ENCODE peak calls at places on chromosome 18, in five cellular contexts. One of them, this sample, is unnamed.

GRCh38 chr18:44197837-44198236 is 482.9 kb upstream of the SETBP1 start:
- DNase-seq in GM12878: no peak
- DNase-seq in right lobe of liver: no peak
- DNase-seq in cardiac fibroblast: no peak
- DNase-seq in sigmoid colon: no peak
- DNase-seq in this sample: no peak

GRCh38 chr18:45517181-45517741 is 98.0 kb upstream of the SLC14A2 start:
- DNase-seq in GM12878: no peak
- DNase-seq in right lobe of liver: no peak
- DNase-seq in cardiac fibroblast: peak
- DNase-seq in sigmoid colon: peak
- DNase-seq in this sample: no peak

GRCh38 chr18:60865801-60866200 is 467.4 kb upstream of the CDH20 start:
- DNase-seq in GM12878: no peak
- DNase-seq in right lobe of liver: no peak
- DNase-seq in cardiac fibroblast: peak
- DNase-seq in sigmoid colon: no peak
- DNase-seq in this sample: peak

GRCh38 chr18:40687401-40687800 is 1267.6 kb upstream of the PIK3C3 start:
- DNase-seq in GM12878: no peak
- DNase-seq in right lobe of liver: no peak
- DNase-seq in cardiac fibroblast: peak
- DNase-seq in sigmoid colon: no peak
- DNase-seq in this sample: no peak

GRCh38 chr18:27713727-27714080 is 463.2 kb downstream of the CDH2 start:
- DNase-seq in GM12878: no peak
- DNase-seq in right lobe of liver: no peak
- DNase-seq in cardiac fibroblast: peak
- DNase-seq in sigmoid colon: no peak
- DNase-seq in this sample: peak

GRCh38 chr18:5294618-5295230 is 802 bp downstream of the ZBTB14 start:
- DNase-seq in GM12878: no peak
- DNase-seq in right lobe of liver: peak
- DNase-seq in cardiac fibroblast: peak
- DNase-seq in sigmoid colon: peak
- DNase-seq in this sample: peak

GRCh38 chr18:31652355-31652754 is 32.0 kb downstream of the B4GALT6 start:
- DNase-seq in GM12878: no peak
- DNase-seq in right lobe of liver: no peak
- DNase-seq in cardiac fibroblast: no peak
- DNase-seq in sigmoid colon: no peak
- DNase-seq in this sample: no peak

GRCh38 chr18:5890606-5891360 is 4.5 kb downstream of the TMEM200C start:
- DNase-seq in GM12878: no peak
- DNase-seq in right lobe of liver: peak
- DNase-seq in cardiac fibroblast: peak
- DNase-seq in sigmoid colon: no peak
- DNase-seq in this sample: peak

GRCh38 chr18:44654555-44654954 is 26.1 kb upstream of the SETBP1 start:
- DNase-seq in GM12878: no peak
- DNase-seq in right lobe of liver: no peak
- DNase-seq in cardiac fibroblast: peak
- DNase-seq in sigmoid colon: no peak
- DNase-seq in this sample: peak

GRCh38 chr18:57863706-57864105 is 60.6 kb upstream of the ATP8B1 start:
- DNase-seq in GM12878: no peak
- DNase-seq in right lobe of liver: no peak
- DNase-seq in cardiac fibroblast: no peak
- DNase-seq in sigmoid colon: no peak
- DNase-seq in this sample: peak

GRCh38 chr18:13446581-13447470 is 228.3 kb downstream of the LDLRAD4 start:
- DNase-seq in GM12878: no peak
- DNase-seq in right lobe of liver: no peak
- DNase-seq in cardiac fibroblast: no peak
- DNase-seq in sigmoid colon: no peak
- DNase-seq in this sample: no peak

GRCh38 chr18:51029378-51029693 is 677 bp upstream of the SMAD4 start:
- DNase-seq in GM12878: no peak
- DNase-seq in right lobe of liver: no peak
- DNase-seq in cardiac fibroblast: no peak
- DNase-seq in sigmoid colon: no peak
- DNase-seq in this sample: no peak

GRCh38 chr18:31197676-31198075 is 35.0 kb upstream of the DSC1 start:
- DNase-seq in GM12878: no peak
- DNase-seq in right lobe of liver: no peak
- DNase-seq in cardiac fibroblast: no peak
- DNase-seq in sigmoid colon: no peak
- DNase-seq in this sample: peak

GRCh38 chr18:36628435-36629094 is 200.2 kb downstream of the TPGS2 start:
- DNase-seq in GM12878: no peak
- DNase-seq in right lobe of liver: no peak
- DNase-seq in cardiac fibroblast: peak
- DNase-seq in sigmoid colon: no peak
- DNase-seq in this sample: peak

GRCh38 chr18:703660-704018 is 8.8 kb downstream of the ENOSF1 start:
- DNase-seq in GM12878: no peak
- DNase-seq in right lobe of liver: no peak
- DNase-seq in cardiac fibroblast: no peak
- DNase-seq in sigmoid colon: no peak
- DNase-seq in this sample: no peak

GRCh38 chr18:55096261-55097026 is 137.2 kb upstream of the CCDC68 start:
- DNase-seq in GM12878: no peak
- DNase-seq in right lobe of liver: no peak
- DNase-seq in cardiac fibroblast: peak
- DNase-seq in sigmoid colon: no peak
- DNase-seq in this sample: peak

GRCh38 chr18:74353169-74353775 is 37.6 kb downstream of the C18orf63 start:
- DNase-seq in GM12878: peak
- DNase-seq in right lobe of liver: no peak
- DNase-seq in cardiac fibroblast: peak
- DNase-seq in sigmoid colon: peak
- DNase-seq in this sample: peak

GRCh38 chr18:11859282-11859797 is 8.1 kb downstream of the CHMP1B start:
- DNase-seq in GM12878: no peak
- DNase-seq in right lobe of liver: no peak
- DNase-seq in cardiac fibroblast: no peak
- DNase-seq in sigmoid colon: no peak
- DNase-seq in this sample: no peak

GRCh38 chr18:41501848-41502247 is 453.2 kb upstream of the PIK3C3 start:
- DNase-seq in GM12878: no peak
- DNase-seq in right lobe of liver: no peak
- DNase-seq in cardiac fibroblast: no peak
- DNase-seq in sigmoid colon: no peak
- DNase-seq in this sample: peak

GRCh38 chr18:78995740-78996395 is 16.2 kb downstream of the SALL3 start:
- DNase-seq in GM12878: no peak
- DNase-seq in right lobe of liver: no peak
- DNase-seq in cardiac fibroblast: no peak
- DNase-seq in sigmoid colon: no peak
- DNase-seq in this sample: no peak

GRCh38 chr18:61765097-61765496 is 127.7 kb downstream of the RNF152 start:
- DNase-seq in GM12878: no peak
- DNase-seq in right lobe of liver: no peak
- DNase-seq in cardiac fibroblast: peak
- DNase-seq in sigmoid colon: no peak
- DNase-seq in this sample: peak

GRCh38 chr18:63785031-63785430 is 9.8 kb downstream of the SERPINB7 start:
- DNase-seq in GM12878: no peak
- DNase-seq in right lobe of liver: no peak
- DNase-seq in cardiac fibroblast: no peak
- DNase-seq in sigmoid colon: no peak
- DNase-seq in this sample: no peak

GRCh38 chr18:74251297-74252031 is 40.3 kb downstream of the CYB5A start:
- DNase-seq in GM12878: no peak
- DNase-seq in right lobe of liver: no peak
- DNase-seq in cardiac fibroblast: peak
- DNase-seq in sigmoid colon: no peak
- DNase-seq in this sample: peak

DNA sequence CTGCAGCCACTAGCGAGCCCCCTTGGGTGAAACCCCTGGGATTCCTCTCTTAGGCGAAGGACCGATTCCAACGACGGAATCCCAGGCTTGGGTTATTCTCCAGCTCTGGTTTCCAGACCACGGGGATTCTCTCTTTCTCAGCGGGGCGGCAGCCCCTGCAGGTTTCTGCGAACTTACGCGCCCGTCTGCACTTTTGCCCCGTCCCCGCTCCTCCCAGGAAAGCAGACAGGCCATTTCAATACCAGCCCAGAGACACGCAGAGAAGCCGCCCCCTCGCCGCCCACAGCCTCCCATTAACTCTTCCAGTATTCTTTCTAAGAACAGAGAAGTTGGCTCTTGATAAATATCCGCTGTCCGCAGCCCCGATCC is 1.2 kb downstream of the CBLN2 start:
- DNase-seq in GM12878: no peak
- DNase-seq in right lobe of liver: no peak
- DNase-seq in cardiac fibroblast: peak
- DNase-seq in sigmoid colon: no peak
- DNase-seq in this sample: peak
- H3K4me3 ChIP-seq in GM12878: no peak
- H3K4me3 ChIP-seq in right lobe of liver: no peak
- H3K4me3 ChIP-seq in cardiac fibroblast: no peak
- H3K4me3 ChIP-seq in sigmoid colon: no peak
- H3K4me3 ChIP-seq in this sample: no peak

GRCh38 chr18:23265691-23266399 is 130.6 kb downstream of the CABLES1 start:
- DNase-seq in GM12878: no peak
- DNase-seq in right lobe of liver: no peak
- DNase-seq in cardiac fibroblast: no peak
- DNase-seq in sigmoid colon: no peak
- DNase-seq in this sample: no peak
- TF ChIP-seq CTCF in GM12878: no peak
- TF ChIP-seq CTCF in right lobe of liver: no peak
- TF ChIP-seq CTCF in cardiac fibroblast: no peak
- TF ChIP-seq CTCF in sigmoid colon: no peak
- TF ChIP-seq CTCF in this sample: no peak

DNA sequence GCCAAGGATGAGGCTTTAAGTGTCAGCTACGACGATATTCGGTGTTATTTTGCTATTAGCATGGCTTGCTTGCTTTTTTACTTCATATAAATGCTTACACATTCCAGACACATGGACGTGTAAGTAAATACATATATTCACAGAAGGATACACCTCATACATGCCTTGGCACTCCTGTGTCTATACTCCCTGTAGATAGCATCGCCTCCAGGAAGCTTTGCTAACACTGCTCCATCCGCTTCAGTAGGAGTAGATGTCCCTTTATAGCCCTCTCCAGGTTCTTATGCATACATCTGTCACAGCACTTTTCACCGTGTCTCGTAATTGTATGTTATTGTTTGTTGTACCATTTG is 27.5 kb upstream of the KCTD1 start:
- DNase-seq in GM12878: no peak
- DNase-seq in right lobe of liver: no peak
- DNase-seq in cardiac fibroblast: no peak
- DNase-seq in sigmoid colon: no peak
- DNase-seq in this sample: peak
- H3K4me3 ChIP-seq in GM12878: no peak
- H3K4me3 ChIP-seq in right lobe of liver: peak
- H3K4me3 ChIP-seq in cardiac fibroblast: no peak
- H3K4me3 ChIP-seq in sigmoid colon: no peak
- H3K4me3 ChIP-seq in this sample: no peak

GRCh38 chr18:75958683-75959082 is 531.2 kb upstream of the SMIM21 start:
- DNase-seq in GM12878: no peak
- DNase-seq in right lobe of liver: no peak
- DNase-seq in cardiac fibroblast: no peak
- DNase-seq in sigmoid colon: no peak
- DNase-seq in this sample: no peak
- TF ChIP-seq CTCF in GM12878: no peak
- TF ChIP-seq CTCF in right lobe of liver: no peak
- TF ChIP-seq CTCF in cardiac fibroblast: no peak
- TF ChIP-seq CTCF in sigmoid colon: no peak
- TF ChIP-seq CTCF in this sample: no peak

GRCh38 chr18:49371073-49371472 is 89.4 kb downstream of the DYM start:
- DNase-seq in GM12878: no peak
- DNase-seq in right lobe of liver: no peak
- DNase-seq in cardiac fibroblast: no peak
- DNase-seq in sigmoid colon: no peak
- DNase-seq in this sample: no peak

GRCh38 chr18:49364821-49365220 is 95.6 kb downstream of the DYM start:
- DNase-seq in GM12878: no peak
- DNase-seq in right lobe of liver: no peak
- DNase-seq in cardiac fibroblast: no peak
- DNase-seq in sigmoid colon: no peak
- DNase-seq in this sample: peak

GRCh38 chr18:49371786-49372185 is 88.7 kb downstream of the DYM start:
- DNase-seq in GM12878: no peak
- DNase-seq in right lobe of liver: no peak
- DNase-seq in cardiac fibroblast: no peak
- DNase-seq in sigmoid colon: no peak
- DNase-seq in this sample: no peak

GRCh38 chr18:49368876-49369440 is 91.5 kb downstream of the DYM start:
- DNase-seq in GM12878: no peak
- DNase-seq in right lobe of liver: peak
- DNase-seq in cardiac fibroblast: no peak
- DNase-seq in sigmoid colon: no peak
- DNase-seq in this sample: peak

GRCh38 chr18:49368161-49368875 is 92.1 kb downstream of the DYM start:
- DNase-seq in GM12878: no peak
- DNase-seq in right lobe of liver: peak
- DNase-seq in cardiac fibroblast: no peak
- DNase-seq in sigmoid colon: no peak
- DNase-seq in this sample: no peak
- H3K4me3 ChIP-seq in GM12878: no peak
- H3K4me3 ChIP-seq in right lobe of liver: no peak
- H3K4me3 ChIP-seq in cardiac fibroblast: no peak
- H3K4me3 ChIP-seq in sigmoid colon: no peak
- H3K4me3 ChIP-seq in this sample: no peak

DNA sequence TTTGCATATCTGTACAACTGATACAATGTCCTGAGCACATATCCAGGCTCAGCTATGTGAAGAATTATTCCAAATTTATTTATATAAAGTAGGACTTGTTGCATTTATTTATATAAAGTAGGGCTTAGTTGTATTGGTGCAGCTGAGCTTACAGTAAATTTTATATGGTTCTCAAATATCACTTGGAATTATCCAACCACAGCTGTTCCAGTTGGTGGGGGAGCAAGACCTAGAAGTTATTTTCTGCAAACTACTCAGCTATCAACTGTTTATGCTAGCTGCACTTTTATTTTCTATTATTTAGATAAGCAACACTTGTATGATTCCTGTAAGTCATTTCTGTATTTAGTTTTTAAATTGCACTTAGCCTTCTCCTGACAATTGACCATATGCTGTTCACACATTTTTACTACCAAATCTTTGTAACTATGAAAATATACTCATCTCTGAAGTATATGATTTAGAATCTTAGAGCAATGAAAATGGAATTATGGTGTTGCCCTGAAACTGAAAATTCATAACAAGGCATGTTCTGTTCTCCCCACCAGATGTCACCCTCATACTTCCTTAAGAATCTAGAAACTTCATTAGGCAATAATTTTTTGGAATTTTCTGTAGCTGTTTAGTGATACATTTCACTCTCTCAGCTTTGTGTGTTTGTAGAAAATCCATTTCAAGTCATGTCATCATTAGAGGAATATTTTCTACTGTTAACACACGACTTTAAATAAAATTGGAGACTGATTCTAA is 157.0 kb upstream of the CBLN2 start:
- DNase-seq in GM12878: no peak
- DNase-seq in right lobe of liver: no peak
- DNase-seq in cardiac fibroblast: peak
- DNase-seq in sigmoid colon: no peak
- DNase-seq in this sample: peak
- TF ChIP-seq CTCF in GM12878: peak
- TF ChIP-seq CTCF in right lobe of liver: peak
- TF ChIP-seq CTCF in cardiac fibroblast: peak
- TF ChIP-seq CTCF in sigmoid colon: no peak
- TF ChIP-seq CTCF in this sample: peak